ENCODE peak calls at places on chromosomes 12 and 14, in six cellular contexts. One of them, this sample, is unnamed.

GRCh38 chr12:77816196-77816595 is 14.5 kb upstream of the NAV3 start:
- DNase-seq in A549: no peak
- DNase-seq in endothelial cell of umbilical vein: no peak
- DNase-seq in K562: no peak
- DNase-seq in GM12878: peak
- DNase-seq in HepG2: no peak
- DNase-seq in this sample: no peak

GRCh38 chr12:11891350-11892064 is 179.2 kb upstream of the BCL2L14 start:
- DNase-seq in A549: no peak
- DNase-seq in endothelial cell of umbilical vein: no peak
- DNase-seq in K562: no peak
- DNase-seq in GM12878: no peak
- DNase-seq in HepG2: no peak
- DNase-seq in this sample: peak

GRCh38 chr12:131275824-131276223 is 322.1 kb downstream of the ADGRD1 start:
- DNase-seq in A549: no peak
- DNase-seq in endothelial cell of umbilical vein: no peak
- DNase-seq in K562: no peak
- DNase-seq in GM12878: no peak
- DNase-seq in HepG2: no peak
- DNase-seq in this sample: no peak

GRCh38 chr12:53451661-53452158 is at the start of gene PCBP2:
- DNase-seq in A549: peak
- DNase-seq in endothelial cell of umbilical vein: peak
- DNase-seq in K562: peak
- DNase-seq in GM12878: peak
- DNase-seq in HepG2: peak
- DNase-seq in this sample: peak

GRCh38 chr14:22052795-22053194 is 379.2 kb upstream of the OR4E1 start:
- DNase-seq in A549: no peak
- DNase-seq in endothelial cell of umbilical vein: no peak
- DNase-seq in K562: no peak
- DNase-seq in GM12878: no peak
- DNase-seq in HepG2: no peak
- DNase-seq in this sample: no peak

GRCh38 chr14:89926709-89927108 is 27.8 kb downstream of the EFCAB11 start:
- DNase-seq in A549: no peak
- DNase-seq in endothelial cell of umbilical vein: peak
- DNase-seq in K562: no peak
- DNase-seq in GM12878: no peak
- DNase-seq in HepG2: peak
- DNase-seq in this sample: no peak

GRCh38 chr12:105288311-105288996 is 42.0 kb upstream of the C12orf75 start:
- DNase-seq in A549: no peak
- DNase-seq in endothelial cell of umbilical vein: no peak
- DNase-seq in K562: no peak
- DNase-seq in GM12878: no peak
- DNase-seq in HepG2: no peak
- DNase-seq in this sample: no peak

GRCh38 chr12:153080-153746 is 60.7 kb downstream of the SLC6A12 start:
- DNase-seq in A549: peak
- DNase-seq in endothelial cell of umbilical vein: peak
- DNase-seq in K562: peak
- DNase-seq in GM12878: no peak
- DNase-seq in HepG2: peak
- DNase-seq in this sample: peak

GRCh38 chr12:124852329-124852831 is 11.3 kb downstream of the SCARB1 start:
- DNase-seq in A549: no peak
- DNase-seq in endothelial cell of umbilical vein: no peak
- DNase-seq in K562: no peak
- DNase-seq in GM12878: no peak
- DNase-seq in HepG2: peak
- DNase-seq in this sample: peak

GRCh38 chr12:117472983-117473382 is 111.6 kb upstream of the NOS1 start:
- DNase-seq in A549: peak
- DNase-seq in endothelial cell of umbilical vein: peak
- DNase-seq in K562: peak
- DNase-seq in GM12878: no peak
- DNase-seq in HepG2: peak
- DNase-seq in this sample: no peak

GRCh38 chr14:99174081-99174851 is 97.7 kb downstream of the BCL11B start:
- DNase-seq in A549: no peak
- DNase-seq in endothelial cell of umbilical vein: no peak
- DNase-seq in K562: no peak
- DNase-seq in GM12878: no peak
- DNase-seq in HepG2: no peak
- DNase-seq in this sample: no peak

GRCh38 chr12:40446385-40446784 is 221.6 kb downstream of the LRRK2 start:
- DNase-seq in A549: peak
- DNase-seq in endothelial cell of umbilical vein: peak
- DNase-seq in K562: peak
- DNase-seq in GM12878: no peak
- DNase-seq in HepG2: peak
- DNase-seq in this sample: peak

GRCh38 chr12:55720894-55721444 is 776 bp downstream of the RDH5 start:
- DNase-seq in A549: peak
- DNase-seq in endothelial cell of umbilical vein: peak
- DNase-seq in K562: no peak
- DNase-seq in GM12878: no peak
- DNase-seq in HepG2: peak
- DNase-seq in this sample: peak
- TF ChIP-seq CTCF in A549: peak
- TF ChIP-seq CTCF in endothelial cell of umbilical vein: peak
- TF ChIP-seq CTCF in K562: peak
- TF ChIP-seq CTCF in GM12878: peak
- TF ChIP-seq CTCF in HepG2: peak
- TF ChIP-seq CTCF in this sample: peak

DNA sequence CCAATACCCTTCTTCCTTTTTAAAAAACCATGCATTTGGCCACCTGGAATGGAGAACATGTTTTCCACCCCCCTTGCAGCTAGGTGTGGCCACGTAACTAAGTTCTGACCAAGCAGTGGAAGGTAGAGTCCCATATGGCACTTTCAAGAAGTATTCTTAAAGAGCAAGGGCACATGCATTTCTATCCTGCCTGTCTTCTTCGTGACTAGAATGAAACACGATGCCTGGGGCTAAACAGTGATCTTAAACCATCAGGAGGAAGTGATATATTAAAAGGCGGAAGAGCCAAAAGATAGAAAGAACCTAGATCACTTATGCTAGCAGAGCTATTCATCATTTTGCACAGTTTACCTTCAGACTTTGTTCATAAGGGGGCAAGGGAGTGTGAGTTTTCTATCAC is 16.0 kb upstream of the DDX11 start:
- DNase-seq in A549: no peak
- DNase-seq in endothelial cell of umbilical vein: no peak
- DNase-seq in K562: no peak
- DNase-seq in GM12878: no peak
- DNase-seq in HepG2: no peak
- DNase-seq in this sample: no peak
- TF ChIP-seq MYC in A549: no peak
- TF ChIP-seq MYC in endothelial cell of umbilical vein: no peak
- TF ChIP-seq MYC in K562: no peak
- TF ChIP-seq MYC in GM12878: no peak
- TF ChIP-seq MYC in HepG2: no peak
- TF ChIP-seq MYC in this sample: no peak

GRCh38 chr14:100534528-100535286 is 52.5 kb downstream of the BEGAIN start:
- DNase-seq in A549: no peak
- DNase-seq in endothelial cell of umbilical vein: no peak
- DNase-seq in K562: no peak
- DNase-seq in GM12878: no peak
- DNase-seq in HepG2: no peak
- DNase-seq in this sample: peak
- TF ChIP-seq MAX in A549: no peak
- TF ChIP-seq MAX in endothelial cell of umbilical vein: no peak
- TF ChIP-seq MAX in K562: no peak
- TF ChIP-seq MAX in GM12878: no peak
- TF ChIP-seq MAX in HepG2: no peak
- TF ChIP-seq MAX in this sample: peak

DNA sequence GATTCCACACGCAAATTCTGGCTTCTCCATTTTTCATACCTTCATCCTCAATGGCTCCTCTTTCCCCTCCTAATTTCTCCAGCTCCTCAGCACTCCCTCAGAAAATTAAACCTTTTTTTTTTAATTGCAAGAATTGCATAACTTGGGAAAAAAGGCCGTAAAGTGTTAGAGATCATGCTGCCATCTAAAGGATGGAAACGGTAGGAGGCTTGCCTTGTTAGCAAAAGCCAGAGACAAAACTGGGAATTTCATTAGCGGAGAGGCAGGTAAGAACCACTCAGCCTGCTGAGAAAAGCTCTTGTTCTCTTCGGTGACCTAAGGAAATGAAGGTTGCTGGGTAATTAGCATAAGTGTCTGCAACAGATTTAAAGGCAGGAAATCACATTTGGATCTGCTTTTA is 204.3 kb downstream of the AEBP2 start:
- DNase-seq in A549: peak
- DNase-seq in endothelial cell of umbilical vein: peak
- DNase-seq in K562: peak
- DNase-seq in GM12878: no peak
- DNase-seq in HepG2: peak
- DNase-seq in this sample: peak
- TF ChIP-seq CTCF in A549: peak
- TF ChIP-seq CTCF in endothelial cell of umbilical vein: peak
- TF ChIP-seq CTCF in K562: peak
- TF ChIP-seq CTCF in GM12878: peak
- TF ChIP-seq CTCF in HepG2: peak
- TF ChIP-seq CTCF in this sample: peak

GRCh38 chr12:48934312-48934706 is 9.0 kb upstream of the FKBP11 start:
- DNase-seq in A549: no peak
- DNase-seq in endothelial cell of umbilical vein: no peak
- DNase-seq in K562: peak
- DNase-seq in GM12878: no peak
- DNase-seq in HepG2: peak
- DNase-seq in this sample: peak
- TF ChIP-seq MYC in A549: no peak
- TF ChIP-seq MYC in endothelial cell of umbilical vein: no peak
- TF ChIP-seq MYC in K562: no peak
- TF ChIP-seq MYC in GM12878: no peak
- TF ChIP-seq MYC in HepG2: no peak
- TF ChIP-seq MYC in this sample: no peak

DNA sequence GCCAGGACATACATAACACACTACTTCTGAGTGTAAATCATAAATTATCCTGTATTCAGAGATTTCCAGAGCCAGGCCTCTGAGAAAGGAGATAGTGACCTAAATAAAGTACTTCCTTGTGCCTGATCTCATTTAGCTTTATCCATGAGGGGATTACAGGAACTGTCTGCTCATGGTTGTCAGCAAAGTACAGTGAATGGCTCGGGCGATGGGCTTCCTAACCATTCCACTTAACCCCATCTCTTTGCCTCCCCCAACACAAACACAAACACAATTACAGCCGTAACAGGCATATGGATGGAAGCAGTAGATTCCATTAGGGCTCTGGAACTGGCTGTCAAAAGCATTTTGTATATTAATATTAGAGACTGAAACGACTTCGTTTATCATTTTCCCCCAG is 206.7 kb upstream of the CPNE8 start:
- DNase-seq in A549: no peak
- DNase-seq in endothelial cell of umbilical vein: no peak
- DNase-seq in K562: no peak
- DNase-seq in GM12878: no peak
- DNase-seq in HepG2: no peak
- DNase-seq in this sample: no peak
- TF ChIP-seq MAX in A549: no peak
- TF ChIP-seq MAX in endothelial cell of umbilical vein: no peak
- TF ChIP-seq MAX in K562: no peak
- TF ChIP-seq MAX in GM12878: no peak
- TF ChIP-seq MAX in HepG2: no peak
- TF ChIP-seq MAX in this sample: no peak

DNA sequence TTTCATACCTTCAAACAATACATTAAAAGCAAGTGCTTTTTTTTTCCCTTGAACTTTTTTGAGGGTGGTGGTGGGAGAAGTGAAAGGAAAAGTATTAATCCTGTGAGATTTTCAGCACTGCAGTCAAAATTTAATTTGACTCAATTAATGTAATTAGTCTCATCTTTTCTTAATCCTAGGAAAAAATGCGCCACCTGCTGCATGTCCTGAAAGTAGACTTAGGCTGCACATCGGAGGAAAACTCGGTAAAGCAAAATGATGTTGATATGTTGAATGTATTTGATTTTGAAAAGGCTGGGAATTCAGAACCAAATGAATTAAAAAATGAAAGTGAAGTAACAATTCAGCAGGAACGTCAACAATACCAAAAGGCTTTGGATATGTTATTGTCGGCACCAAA is 52.2 kb downstream of the SPATA7 start:
- DNase-seq in A549: no peak
- DNase-seq in endothelial cell of umbilical vein: no peak
- DNase-seq in K562: no peak
- DNase-seq in GM12878: no peak
- DNase-seq in HepG2: no peak
- DNase-seq in this sample: no peak
- TF ChIP-seq CTCF in A549: no peak
- TF ChIP-seq CTCF in endothelial cell of umbilical vein: peak
- TF ChIP-seq CTCF in K562: peak
- TF ChIP-seq CTCF in GM12878: peak
- TF ChIP-seq CTCF in HepG2: no peak
- TF ChIP-seq CTCF in this sample: no peak

GRCh38 chr12:32125455-32126084 is 18.9 kb downstream of the BICD1 start:
- DNase-seq in A549: no peak
- DNase-seq in endothelial cell of umbilical vein: no peak
- DNase-seq in K562: no peak
- DNase-seq in GM12878: no peak
- DNase-seq in HepG2: no peak
- DNase-seq in this sample: no peak
- TF ChIP-seq MYC in A549: no peak
- TF ChIP-seq MYC in endothelial cell of umbilical vein: no peak
- TF ChIP-seq MYC in K562: no peak
- TF ChIP-seq MYC in GM12878: no peak
- TF ChIP-seq MYC in HepG2: no peak
- TF ChIP-seq MYC in this sample: no peak

DNA sequence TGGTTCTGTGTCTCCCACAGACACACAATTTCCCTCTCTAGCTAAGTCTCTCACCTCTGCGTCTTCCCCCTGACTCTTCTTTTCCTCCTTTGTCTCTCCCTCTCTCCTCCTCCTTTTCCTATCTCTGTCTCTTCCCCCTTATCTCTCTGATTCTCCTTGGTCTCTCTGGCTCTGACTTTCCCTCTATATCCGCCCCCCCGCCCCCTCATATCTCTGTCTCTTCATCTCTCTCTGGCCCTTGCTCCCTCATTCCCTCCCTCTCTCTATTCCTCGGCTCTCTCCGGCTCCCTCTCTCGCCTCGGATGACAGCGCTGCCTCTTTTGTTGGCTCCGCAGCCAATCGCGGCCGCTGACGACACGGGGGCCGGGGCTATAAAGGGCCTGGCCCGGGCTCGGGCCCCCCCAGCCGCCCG is at the start of gene GDF11:
- DNase-seq in A549: peak
- DNase-seq in endothelial cell of umbilical vein: peak
- DNase-seq in K562: peak
- DNase-seq in GM12878: no peak
- DNase-seq in HepG2: peak
- DNase-seq in this sample: peak
- TF ChIP-seq MAX in A549: no peak
- TF ChIP-seq MAX in endothelial cell of umbilical vein: no peak
- TF ChIP-seq MAX in K562: no peak
- TF ChIP-seq MAX in GM12878: peak
- TF ChIP-seq MAX in HepG2: no peak
- TF ChIP-seq MAX in this sample: no peak

This sample was measured in NB4.